ENCODE peak calls at places on chromosomes 6 and 20, in six cellular contexts. Y is ovary; O is CD8-positive, alpha-beta memory T cell; I is NT2/D1; U is tibial artery; C is lower lobe of right lung. H is an unnamed sample.

GRCh38 chr6:79413562-79414002 is 123.6 kb downstream of the LCA5 start:
- DNase-seq in O (no peak), Y (no peak), C (no peak), I (no peak), U (no peak), H (no peak)

GRCh38 chr20:41011551-41012067 is 17.0 kb upstream of the TOP1 start:
- DNase-seq in I (no peak), C (peak; percentile 61), Y (no peak), O (no peak), U (no peak), H (no peak)

GRCh38 chr6:165055231-165055630 is 254.2 kb downstream of the C6orf118 start:
- DNase-seq in O (no peak), I (no peak), C (no peak), U (no peak), Y (no peak), H (no peak)

GRCh38 chr20:62064788-62065668 is 653 bp downstream of the TAF4 start:
- DNase-seq in C (no peak), U (no peak), Y (peak; percentile 35), I (no peak), O (no peak), H (peak; percentile 84)

GRCh38 chr20:34066476-34067090 is 45.5 kb downstream of the EIF2S2 start:
- DNase-seq in I (no peak), U (no peak), O (no peak), C (no peak), Y (no peak), H (no peak)

GRCh38 chr20:8212286-8212685 is 80.2 kb downstream of the PLCB1 start:
- DNase-seq in U (no peak), I (no peak), O (no peak), Y (no peak), C (no peak), H (no peak)

GRCh38 chr6:131460603-131460995 is 112.4 kb upstream of the ARG1 start:
- DNase-seq in O (no peak), C (no peak), Y (no peak), U (no peak), I (no peak), H (no peak)

GRCh38 chr6:94036024-94036423 is 616.7 kb upstream of the EPHA7 start:
- DNase-seq in O (no peak), U (no peak), I (no peak), Y (no peak), C (no peak), H (no peak)

GRCh38 chr20:19934792-19935491 is 82.2 kb upstream of the NAA20 start:
- DNase-seq in O (no peak), I (no peak), U (peak; percentile 81), Y (peak; percentile 34), C (peak; percentile 71), H (no peak)

GRCh38 chr6:108644252-108644651 is 83.5 kb downstream of the FOXO3 start:
- DNase-seq in Y (no peak), O (no peak), I (no peak), C (no peak), U (no peak), H (no peak)

GRCh38 chr20:61429458-61430227 is 177.6 kb downstream of the CDH4 start:
- DNase-seq in O (no peak), I (no peak), U (no peak), C (no peak), Y (no peak), H (no peak)

GRCh38 chr6:24997905-24998304 is 62.1 kb upstream of the RIPOR2 start:
- DNase-seq in C (no peak), Y (no peak), U (no peak), O (no peak), I (no peak), H (peak; percentile 40)

GRCh38 chr6:119814609-119815400 is 465.2 kb upstream of the MAN1A1 start:
- DNase-seq in C (no peak), U (no peak), I (no peak), O (no peak), Y (no peak), H (no peak)

GRCh38 chr6:140441256-140441655 is 1066.8 kb upstream of the CITED2 start:
- DNase-seq in I (peak; percentile 16), Y (peak; percentile 62), C (peak; percentile 46), O (no peak), U (peak; percentile 67), H (peak; percentile 5)

GRCh38 chr20:13809855-13810254 is 25.0 kb downstream of the NDUFAF5 start:
- DNase-seq in O (no peak), U (no peak), I (no peak), Y (no peak), C (no peak), H (no peak)

GRCh38 chr6:50271266-50271665 is 221.5 kb upstream of the DEFB112 start:
- DNase-seq in I (no peak), C (no peak), Y (no peak), U (no peak), O (no peak), H (no peak)

GRCh38 chr20:4318891-4319290 is 303.5 kb upstream of the RNF24 start:
- DNase-seq in Y (no peak), U (no peak), I (no peak), C (no peak), O (no peak), H (no peak)

GRCh38 chr20:35215066-35215956 is 11.2 kb upstream of the MMP24 start:
- DNase-seq in C (no peak), U (no peak), O (no peak), Y (no peak), I (no peak), H (no peak)

GRCh38 chr6:27630727-27631613 is 158.1 kb upstream of the ZNF184 start:
- DNase-seq in I (no peak), O (no peak), C (no peak), U (no peak), Y (peak; percentile 27), H (peak; percentile 85)

GRCh38 chr6:15968519-15968918 is 160.4 kb upstream of the MYLIP start:
- DNase-seq in Y (no peak), C (no peak), O (no peak), I (no peak), U (no peak), H (no peak)

GRCh38 chr6:15974817-15975216 is 154.1 kb upstream of the MYLIP start:
- DNase-seq in I (no peak), C (no peak), Y (no peak), O (no peak), U (no peak), H (no peak)

GRCh38 chr6:15966000-15966399 is 162.9 kb upstream of the MYLIP start:
- DNase-seq in O (no peak), I (no peak), Y (no peak), C (no peak), U (no peak), H (no peak)

GRCh38 chr6:15970517-15970916 is 158.4 kb upstream of the MYLIP start:
- DNase-seq in U (no peak), C (no peak), I (no peak), O (no peak), Y (no peak), H (no peak)

DNA sequence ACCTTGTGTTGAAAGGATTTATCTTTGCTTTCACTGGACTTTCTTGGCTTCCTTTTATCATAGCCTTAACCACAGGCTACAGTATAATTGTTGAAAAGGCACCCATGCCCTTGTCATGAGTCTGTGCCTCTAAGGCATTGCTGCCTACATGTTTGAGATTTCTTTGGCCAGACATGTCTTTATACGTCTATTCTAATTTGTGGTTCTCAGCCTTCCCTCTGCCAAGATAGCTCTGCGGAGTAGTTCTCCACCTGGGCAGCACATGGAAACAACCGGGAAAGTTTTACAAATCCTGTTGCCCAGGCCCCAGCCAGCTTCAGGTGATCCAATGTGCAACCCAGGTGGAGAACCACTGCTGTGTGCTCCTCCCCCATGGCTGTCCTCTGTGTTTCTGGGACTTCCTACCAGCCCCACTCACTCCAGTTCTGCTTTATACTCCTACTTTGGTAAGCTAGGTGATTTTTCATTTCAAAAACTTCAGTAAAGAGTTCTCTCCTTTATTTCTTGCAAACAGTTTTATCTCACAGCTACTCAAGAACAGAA is 159.6 kb upstream of the MYLIP start:
- DNase-seq in U (no peak), C (no peak), O (no peak), Y (no peak), I (no peak), H (no peak)
- H3K27me3 ChIP-seq in U (no peaks in the 10 kb centered on the region), C (no peaks in the 10 kb centered on the region), O (no peaks in the 10 kb centered on the region), Y (no peaks in the 10 kb centered on the region), I (no peaks in the 10 kb centered on the region), H (no peaks in the 10 kb centered on the region)

DNA sequence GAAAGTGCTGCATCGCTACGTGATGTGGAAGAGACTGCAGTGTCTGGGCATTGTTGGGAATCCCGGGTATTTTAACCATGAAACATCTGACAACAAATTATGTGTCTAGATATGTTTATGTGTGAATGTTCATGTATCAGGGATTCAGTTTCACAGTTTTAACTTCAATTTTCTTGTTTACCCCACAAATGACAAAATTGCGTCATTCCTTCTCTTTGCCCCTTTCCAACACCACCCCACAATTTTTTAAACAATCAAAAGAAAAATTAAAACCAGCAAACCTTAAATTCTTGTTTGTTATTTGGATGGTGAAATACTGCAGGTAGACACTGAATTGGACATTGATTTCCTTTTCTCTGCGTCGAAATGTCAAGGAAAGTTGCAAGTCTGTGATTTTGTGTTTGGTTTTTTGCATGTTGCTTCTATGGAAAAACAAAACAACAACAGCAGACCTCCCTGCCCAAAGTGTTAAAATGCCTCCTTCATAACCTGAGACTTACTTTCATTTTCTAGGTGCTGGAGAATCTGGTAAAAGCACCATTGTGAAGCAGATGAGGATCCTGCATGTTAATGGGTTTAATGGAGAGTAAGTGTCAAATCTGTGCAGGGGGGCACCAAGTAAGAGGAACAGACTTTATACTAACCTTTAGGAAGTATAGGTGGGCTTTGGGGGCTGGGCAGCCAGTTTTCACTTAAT is 42.7 kb downstream of the GNAS start:
- DNase-seq in C (no peak), U (no peak), I (no peak), O (no peak), Y (no peak), H (no peak)
- H3K4me3 ChIP-seq in C (peak overlapping the region; percentile 6), U (peak overlapping the region; percentile 11), I (no peak overlapping the region), O (peak overlapping the region; percentile 70), Y (no peak overlapping the region), H (no peak overlapping the region)

DNA sequence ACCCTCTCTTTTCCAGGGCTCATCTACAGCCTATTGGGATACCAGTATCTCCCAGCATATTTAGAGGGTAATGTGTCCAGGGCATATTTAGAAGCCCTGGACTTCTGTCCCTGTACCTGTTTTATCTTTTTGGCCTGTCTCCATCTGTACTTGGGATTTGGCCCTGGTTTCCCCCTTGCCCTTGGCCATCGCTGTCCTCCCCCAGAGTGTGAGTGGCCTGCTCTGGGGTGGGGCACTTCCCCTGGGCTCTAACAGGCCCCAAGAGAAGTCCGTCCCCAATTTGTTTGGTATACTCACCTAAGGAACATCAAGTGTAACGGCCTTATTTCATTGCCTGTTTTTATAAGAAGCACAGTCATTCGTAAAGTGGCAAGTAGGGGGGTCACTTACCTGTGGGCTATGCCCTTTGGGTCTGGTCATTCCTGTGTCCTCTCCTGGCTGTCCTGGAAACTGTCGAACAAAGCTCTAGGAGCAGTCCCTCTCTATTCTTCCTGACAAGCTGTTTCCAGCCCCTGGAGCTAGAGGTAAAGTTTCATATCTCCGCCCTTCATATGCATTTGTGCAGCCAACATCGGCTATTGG is 83.6 kb downstream of the TCP11 start:
- DNase-seq in I (no peak), U (no peak), O (no peak), Y (no peak), C (no peak), H (no peak)
- H3K36me3 ChIP-seq in I (peaks cover 30% of the 10 kb centered on the region), U (peaks cover 49% of the 10 kb centered on the region), O (peaks cover 6% of the 10 kb centered on the region), Y (no peaks in the 10 kb centered on the region), C (peaks cover 91% of the 10 kb centered on the region), H (peaks cover 15% of the 10 kb centered on the region)

GRCh38 chr20:46296526-46297250 is 11.6 kb downstream of the CDH22 start:
- DNase-seq in O (no peak), I (no peak), U (no peak), Y (no peak), C (peak; percentile 10), H (no peak)
- H3K27me3 ChIP-seq in O (no peaks in the 10 kb centered on the region), I (no peaks in the 10 kb centered on the region), U (no peaks in the 10 kb centered on the region), Y (no peaks in the 10 kb centered on the region), C (peaks cover 47% of the 10 kb centered on the region), H (no peaks in the 10 kb centered on the region)

H was measured in H7.